ENCODE peak calls at places on chromosomes 4 and X, in four cellular contexts. D is K562, I is PC-3, Y is neural progenitor cell. K is an unnamed sample. For H3K4me1 and H4K20me1, the result is how much of the 10 kb centered on the place peaks cover.

GRCh38 chr4:122873752-122874151 is 47.1 kb downstream of the FGF2 start:
- DNase-seq in D (no peak), I (peak), Y (no peak), K (peak)

GRCh38 chrX:107826286-107827136 is 845 bp downstream of the MID2 start:
- DNase-seq in D (no peak), I (peak), Y (peak), K (peak)

GRCh38 chrX:15761564-15762191 is 23.6 kb downstream of the CA5B start:
- DNase-seq in D (peak), I (peak), Y (peak), K (no peak)

GRCh38 chrX:3244955-3245354 is 101.5 kb downstream of the MXRA5 start:
- DNase-seq in D (peak), I (peak), Y (no peak), K (peak)

GRCh38 chr4:174714393-174715211 is 114.4 kb downstream of the GLRA3 start:
- DNase-seq in D (peak), I (peak), Y (peak), K (peak)

GRCh38 chr4:65482410-65482809 is 187.9 kb downstream of the EPHA5 start:
- DNase-seq in D (no peak), I (peak), Y (no peak), K (peak)

GRCh38 chrX:155745792-155746191 is 133.0 kb upstream of the TMLHE start:
- DNase-seq in D (peak), I (peak), Y (no peak), K (peak)

GRCh38 chr4:107977966-107978705 is 11.6 kb upstream of the HADH start:
- DNase-seq in D (no peak), I (no peak), Y (no peak), K (no peak)

GRCh38 chr4:6674500-6675149 is 19.1 kb upstream of the S100P start:
- DNase-seq in D (peak), I (peak), Y (peak), K (peak)

GRCh38 chr4:54232151-54232688 is 3.1 kb downstream of the PDGFRA start:
- DNase-seq in D (no peak), I (no peak), Y (peak), K (no peak)

GRCh38 chrX:78527263-78527662 is 131.9 kb downstream of the RTL3 start:
- DNase-seq in D (no peak), I (peak), Y (no peak), K (peak)

GRCh38 chr4:123631699-123632098 is 235.1 kb downstream of the SPRY1 start:
- DNase-seq in D (no peak), I (peak), Y (no peak), K (peak)

GRCh38 chr4:127632420-127633403 is at the start of gene INTU:
- DNase-seq in D (peak), I (peak), Y (peak), K (peak)

GRCh38 chr4:76830612-76831474 is 67.1 kb downstream of the SOWAHB start:
- DNase-seq in D (no peak), I (peak), Y (peak), K (no peak)

GRCh38 chr4:90419124-90419711 is 292.0 kb downstream of the CCSER1 start:
- DNase-seq in D (no peak), I (peak), Y (peak), K (peak)

GRCh38 chr4:137738377-137738990 is 206.2 kb upstream of the PCDH18 start:
- DNase-seq in D (no peak), I (no peak), Y (no peak), K (no peak)

GRCh38 chrX:120604359-120604782 is 470 bp downstream of the MCTS1 start:
- DNase-seq in D (peak), I (peak), Y (peak), K (peak)

GRCh38 chr4:185343726-185344581 is 51.8 kb downstream of the LRP2BP start:
- DNase-seq in D (no peak), I (no peak), Y (no peak), K (peak)

GRCh38 chr4:172155838-172156345 is 342.7 kb downstream of the GALNTL6 start:
- DNase-seq in D (peak), I (no peak), Y (no peak), K (no peak)

GRCh38 chrX:150522494-150522893 is 45.9 kb upstream of the MTM1 start:
- DNase-seq in D (no peak), I (no peak), Y (no peak), K (no peak)

GRCh38 chr4:7608043-7608442 is 173.3 kb upstream of the PSAPL1 start:
- DNase-seq in D (no peak), I (no peak), Y (no peak), K (no peak)

DNA sequence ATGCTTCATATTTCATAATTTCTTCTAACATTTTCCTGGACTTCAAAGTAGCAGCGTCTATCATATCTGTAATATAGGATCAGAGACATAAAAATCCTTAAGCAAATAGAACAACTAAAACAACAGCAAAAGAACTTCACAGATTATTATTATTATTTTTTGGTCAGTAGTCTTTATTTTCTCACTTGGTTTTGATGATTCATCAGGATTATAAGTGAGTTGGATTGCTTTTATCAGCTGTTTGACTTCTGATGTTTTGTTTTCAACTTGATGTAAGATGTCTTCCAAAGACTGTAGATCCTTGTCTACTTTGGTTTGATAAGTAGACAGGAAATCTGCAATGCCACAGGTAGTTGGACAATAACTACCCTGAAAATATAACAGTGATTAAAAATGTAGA is 623 bp downstream of the FGG start:
- DNase-seq in D (no peak), I (no peak), Y (no peak), K (no peak)
- H3K4me1 ChIP-seq in D (under half), I (under half), Y (under half), K (under half)

GRCh38 chr4:154660052-154660451 is 47.6 kb upstream of the FGG start:
- DNase-seq in D (no peak), I (no peak), Y (no peak), K (no peak)
- H2AFZ ChIP-seq in D (no peak), I (no peak), Y (no peak), K (no peak)

DNA sequence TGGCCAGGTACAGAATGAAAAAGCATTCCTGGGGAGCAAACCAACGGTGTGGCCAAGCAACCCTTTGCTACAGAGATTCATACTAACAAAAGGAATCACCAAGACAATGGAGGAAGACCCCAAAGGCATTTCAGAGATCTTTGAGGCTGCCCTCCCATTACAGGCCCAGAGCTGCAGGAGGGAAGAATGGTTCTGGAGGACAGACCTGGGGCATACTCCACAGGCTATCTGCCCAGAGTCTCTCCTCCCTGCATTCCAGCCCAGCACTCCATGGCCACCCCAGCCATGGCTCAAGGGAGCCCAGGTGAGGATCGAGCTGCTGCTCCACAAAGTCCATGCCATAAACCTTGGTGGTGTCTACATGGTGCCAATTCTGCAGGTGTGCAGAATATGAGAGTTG is 81.9 kb downstream of the ATP11C start:
- DNase-seq in D (no peak), I (no peak), Y (no peak), K (no peak)
- H4K20me1 ChIP-seq in D (under half), I (under half), Y (under half), K (under half)

GRCh38 chrX:154719132-154719675 is 31.7 kb downstream of the GAB3 start:
- DNase-seq in D (peak), I (peak), Y (no peak), K (no peak)
- H3K4me1 ChIP-seq in D (under half), I (under half), Y (under half), K (under half)

GRCh38 chr4:80136238-80136637 is 61.1 kb upstream of the PRDM8 start:
- DNase-seq in D (no peak), I (peak), Y (no peak), K (no peak)

GRCh38 chr4:80137631-80138030 is 59.7 kb upstream of the PRDM8 start:
- DNase-seq in D (no peak), I (no peak), Y (no peak), K (no peak)

GRCh38 chr4:80139668-80140067 is 57.6 kb upstream of the PRDM8 start:
- DNase-seq in D (no peak), I (no peak), Y (no peak), K (no peak)

GRCh38 chr4:80140237-80140636 is 57.1 kb upstream of the PRDM8 start:
- DNase-seq in D (no peak), I (no peak), Y (no peak), K (no peak)

GRCh38 chr4:80138556-80139538 is 58.5 kb upstream of the PRDM8 start:
- DNase-seq in D (no peak), I (peak), Y (no peak), K (peak)
- H2AFZ ChIP-seq in D (peak), I (peak), Y (no peak), K (peak)

GRCh38 chr4:779555-779954 is 46.4 kb downstream of the CPLX1 start:
- DNase-seq in D (no peak), I (no peak), Y (no peak), K (no peak)

GRCh38 chr4:777520-778262 is 48.2 kb downstream of the CPLX1 start:
- DNase-seq in D (no peak), I (no peak), Y (no peak), K (no peak)

GRCh38 chr4:773214-773613 is 52.7 kb downstream of the CPLX1 start:
- DNase-seq in D (no peak), I (no peak), Y (no peak), K (no peak)

GRCh38 chr4:780730-781492 is 45.0 kb downstream of the CPLX1 start:
- DNase-seq in D (no peak), I (no peak), Y (peak), K (no peak)

GRCh38 chr4:776743-777441 is 49.0 kb downstream of the CPLX1 start:
- DNase-seq in D (no peak), I (no peak), Y (no peak), K (no peak)
- H4K20me1 ChIP-seq in D (under half), I (under half), Y (half or more), K (under half)

DNA sequence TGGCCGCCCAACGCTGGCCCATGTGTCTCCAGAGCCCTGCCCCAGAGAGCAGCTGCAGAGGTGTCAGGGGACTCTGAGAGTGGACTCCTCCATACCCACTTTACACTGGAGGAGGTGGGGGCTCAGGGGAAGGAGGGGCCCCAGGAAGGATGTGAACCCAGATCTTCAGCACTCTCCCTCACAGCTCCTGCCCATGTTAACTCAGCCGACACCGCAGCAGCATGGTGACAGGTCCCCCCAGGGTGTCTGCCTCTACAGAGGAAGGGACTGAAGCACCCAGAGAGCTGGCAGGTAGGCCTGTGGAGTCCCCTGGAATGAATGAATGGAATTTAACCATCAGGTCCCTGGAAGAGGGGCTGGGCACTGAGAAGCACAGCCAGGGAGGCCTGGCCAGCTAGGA is 21.7 kb downstream of the SH3BP2 start:
- DNase-seq in D (no peak), I (no peak), Y (no peak), K (no peak)
- H3K4me1 ChIP-seq in D (under half), I (under half), Y (under half), K (under half)

DNA sequence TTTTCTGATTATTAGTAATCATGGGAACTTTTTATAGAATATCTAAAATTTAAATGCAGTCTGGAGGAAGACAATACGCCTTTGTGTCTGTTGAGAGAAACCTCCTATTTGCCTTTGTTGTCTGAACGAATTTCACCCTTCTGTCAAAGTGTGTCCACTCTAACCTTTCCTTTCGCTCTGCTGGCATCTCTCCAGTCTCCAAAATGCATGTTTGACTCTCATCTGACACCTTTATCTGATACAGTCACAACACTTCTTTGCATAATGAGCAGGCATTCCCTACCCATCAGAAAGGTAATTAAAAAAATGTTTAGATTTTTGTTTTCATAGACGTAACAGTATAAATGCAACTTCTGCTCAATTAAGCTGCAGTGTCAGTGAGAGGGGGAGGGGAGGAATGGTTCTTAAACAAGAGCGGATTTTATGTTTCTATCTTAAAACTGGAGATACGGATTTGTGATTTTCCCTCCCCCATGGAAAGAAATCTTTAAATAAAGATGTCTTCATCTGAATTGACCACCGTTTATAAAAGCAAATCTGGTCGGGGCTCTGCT is 70.2 kb downstream of the CXXC4 start:
- DNase-seq in D (no peak), I (no peak), Y (peak), K (no peak)
- H2AFZ ChIP-seq in D (no peak), I (peak), Y (peak), K (no peak)

GRCh38 chr4:26322349-26322748 is 1.5 kb downstream of the RBPJ start:
- DNase-seq in D (no peak), I (no peak), Y (no peak), K (no peak)
- H4K20me1 ChIP-seq in D (under half), I (under half), Y (half or more), K (under half)